ENCODE peak calls at places on chromosomes 2 and 18, in seven cellular contexts. F is astrocyte, E is fibroblast of lung, I is SK-N-SH, Z is DND-41, R is mammary epithelial cell, K is K562. T is an unnamed sample. For H3K4me1, the result is how much of the 10 kb centered on the place peaks cover.

GRCh38 chr2:9095226-9095625 is 91.7 kb upstream of the MBOAT2 start:
- DNase-seq in F (no peak), E (no peak), I (no peak), Z (no peak), R (no peak), K (no peak), T (no peak)

GRCh38 chr2:191571163-191571769 is 106.7 kb upstream of the NABP1 start:
- DNase-seq in F (peak), E (peak), I (no peak), Z (peak), R (peak), K (peak), T (peak)

GRCh38 chr2:219387284-219388126 is at the start of gene DNPEP:
- DNase-seq in F (peak), E (peak), I (peak), Z (peak), R (peak), K (peak), T (peak)

GRCh38 chr2:79982445-79982844 is 322.1 kb downstream of the LRRTM1 start:
- DNase-seq in F (no peak), E (no peak), I (no peak), Z (peak), R (no peak), K (peak), T (peak)

GRCh38 chr2:101729521-101730190 is 32.1 kb downstream of the MAP4K4 start:
- DNase-seq in F (no peak), E (no peak), I (no peak), Z (no peak), R (no peak), K (no peak), T (no peak)

GRCh38 chr18:56115072-56116038 is 523.0 kb downstream of the TXNL1 start:
- DNase-seq in F (peak), E (peak), I (no peak), Z (no peak), R (no peak), K (no peak), T (no peak)

GRCh38 chr2:42901076-42901645 is 108.8 kb upstream of the HAAO start:
- DNase-seq in F (peak), E (peak), I (no peak), Z (no peak), R (no peak), K (no peak), T (no peak)

GRCh38 chr2:215626812-215627281 is 191.0 kb upstream of the FN1 start:
- DNase-seq in F (peak), E (peak), I (no peak), Z (no peak), R (no peak), K (no peak), T (no peak)

GRCh38 chr2:167940361-167940744 is 307.0 kb downstream of the STK39 start:
- DNase-seq in F (no peak), E (no peak), I (no peak), Z (no peak), R (no peak), K (no peak), T (no peak)

GRCh38 chr2:207616185-207616584 is 9.0 kb downstream of the METTL21A start:
- DNase-seq in F (peak), E (peak), I (no peak), Z (no peak), R (peak), K (no peak), T (no peak)
- H3K9ac ChIP-seq in F (peak), E (no peak), I (peak), Z (no peak), R (no peak), K (no peak), T (no peak)

GRCh38 chr2:96555146-96555610 is 18.6 kb downstream of the ARID5A start:
- DNase-seq in F (no peak), E (no peak), I (no peak), Z (no peak), R (no peak), K (no peak), T (no peak)

GRCh38 chr2:96556441-96557330 is 20.1 kb downstream of the ARID5A start:
- DNase-seq in F (peak), E (peak), I (peak), Z (no peak), R (peak), K (no peak), T (no peak)

GRCh38 chr2:96552284-96553175 is 16.0 kb downstream of the ARID5A start:
- DNase-seq in F (no peak), E (no peak), I (peak), Z (no peak), R (no peak), K (no peak), T (no peak)

GRCh38 chr2:96553176-96553956 is 16.8 kb downstream of the ARID5A start:
- DNase-seq in F (no peak), E (no peak), I (peak), Z (no peak), R (no peak), K (no peak), T (no peak)

GRCh38 chr2:96554293-96555145 is 18.0 kb downstream of the ARID5A start:
- DNase-seq in F (no peak), E (peak), I (peak), Z (peak), R (peak), K (peak), T (peak)
- H3K4me1 ChIP-seq in F (under half), E (under half), I (under half), Z (under half), R (under half), K (under half), T (under half)

GRCh38 chr18:24560511-24560981 is 100.1 kb downstream of the HRH4 start:
- DNase-seq in F (peak), E (peak), I (no peak), Z (no peak), R (peak), K (no peak), T (no peak)
- H3K4me2 ChIP-seq in F (no peak), E (no peak), I (no peak), Z (no peak), R (peak), K (no peak), T (no peak)

DNA sequence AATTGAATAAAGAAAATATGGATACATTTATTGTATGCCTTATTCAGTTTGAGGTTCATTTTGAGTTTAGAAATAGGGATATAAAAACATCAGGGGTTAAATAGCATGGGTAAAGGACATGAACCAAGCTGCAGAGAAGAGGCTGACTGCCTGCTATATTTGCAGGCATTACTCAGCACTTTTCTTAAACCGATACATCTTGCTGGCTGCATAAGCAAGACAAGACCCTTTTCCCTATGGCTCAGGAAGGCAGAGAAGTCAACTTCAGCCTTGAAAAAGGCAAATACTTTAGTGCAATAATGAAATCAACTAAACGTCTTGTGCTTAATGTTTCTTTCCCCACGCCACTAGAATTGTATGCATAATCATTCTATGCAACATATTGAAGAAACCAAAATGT is 36.4 kb downstream of the SCN1A start:
- DNase-seq in F (peak), E (peak), I (no peak), Z (no peak), R (no peak), K (no peak), T (no peak)
- H3K9ac ChIP-seq in F (no peak), E (no peak), I (no peak), Z (no peak), R (no peak), K (no peak), T (no peak)

GRCh38 chr2:48341556-48342133 is 188.3 kb upstream of the STON1 start:
- DNase-seq in F (no peak), E (no peak), I (no peak), Z (no peak), R (no peak), K (no peak), T (no peak)
- H3K4me1 ChIP-seq in F (under half), E (under half), I (under half), Z (under half), R (under half), K (under half), T (under half)

DNA sequence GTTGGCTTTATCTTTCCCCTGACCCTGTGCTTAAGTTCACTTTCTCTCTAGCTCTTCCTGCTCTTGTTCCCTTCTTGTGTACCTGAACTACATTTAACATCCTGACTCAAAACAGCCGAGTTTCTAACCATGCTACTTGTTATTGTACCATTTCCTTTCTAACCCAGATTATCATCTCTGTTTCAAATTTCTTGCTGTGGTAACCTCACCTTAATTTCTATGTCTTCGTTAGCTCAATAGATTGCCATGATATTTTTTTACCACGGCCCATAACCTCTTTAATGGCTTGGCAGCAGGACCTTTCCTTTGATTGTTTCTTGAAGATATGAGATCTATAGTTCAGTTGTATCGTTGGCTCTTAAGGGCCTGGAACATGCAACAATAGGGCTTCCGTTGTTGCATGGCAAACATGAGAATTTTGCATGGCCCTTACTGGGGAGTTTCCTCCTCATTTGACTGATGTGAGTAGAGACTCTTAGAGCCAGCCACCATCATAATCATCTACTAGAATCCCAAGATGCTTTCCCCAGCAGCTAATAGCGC is 11.1 kb downstream of the CFAP36 start:
- DNase-seq in F (no peak), E (no peak), I (no peak), Z (no peak), R (no peak), K (no peak), T (no peak)
- H3K4me2 ChIP-seq in F (no peak), E (no peak), I (no peak), Z (no peak), R (no peak), K (no peak), T (no peak)

DNA sequence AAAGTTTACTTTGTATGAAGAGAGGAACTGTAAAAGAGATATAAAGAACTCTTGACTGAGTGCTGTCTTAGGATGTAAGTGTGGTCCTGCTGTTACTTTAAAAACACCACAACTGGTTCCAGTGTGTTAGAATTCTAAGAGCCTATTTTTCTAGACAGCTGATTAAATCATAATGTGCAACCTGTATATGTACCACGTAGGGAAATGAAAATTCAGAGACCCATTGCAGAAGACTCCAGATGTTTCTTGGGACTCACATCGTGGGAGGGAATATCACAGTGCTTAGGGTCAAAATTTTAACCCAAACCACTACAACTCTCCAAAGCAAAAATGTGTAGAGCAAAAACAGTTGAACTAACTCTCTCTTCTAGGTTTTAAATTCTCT is 173.1 kb upstream of the RBMS1 start:
- DNase-seq in F (no peak), E (no peak), I (no peak), Z (no peak), R (no peak), K (no peak), T (no peak)
- H3K9ac ChIP-seq in F (peak), E (peak), I (peak), Z (no peak), R (peak), K (no peak), T (peak)

DNA sequence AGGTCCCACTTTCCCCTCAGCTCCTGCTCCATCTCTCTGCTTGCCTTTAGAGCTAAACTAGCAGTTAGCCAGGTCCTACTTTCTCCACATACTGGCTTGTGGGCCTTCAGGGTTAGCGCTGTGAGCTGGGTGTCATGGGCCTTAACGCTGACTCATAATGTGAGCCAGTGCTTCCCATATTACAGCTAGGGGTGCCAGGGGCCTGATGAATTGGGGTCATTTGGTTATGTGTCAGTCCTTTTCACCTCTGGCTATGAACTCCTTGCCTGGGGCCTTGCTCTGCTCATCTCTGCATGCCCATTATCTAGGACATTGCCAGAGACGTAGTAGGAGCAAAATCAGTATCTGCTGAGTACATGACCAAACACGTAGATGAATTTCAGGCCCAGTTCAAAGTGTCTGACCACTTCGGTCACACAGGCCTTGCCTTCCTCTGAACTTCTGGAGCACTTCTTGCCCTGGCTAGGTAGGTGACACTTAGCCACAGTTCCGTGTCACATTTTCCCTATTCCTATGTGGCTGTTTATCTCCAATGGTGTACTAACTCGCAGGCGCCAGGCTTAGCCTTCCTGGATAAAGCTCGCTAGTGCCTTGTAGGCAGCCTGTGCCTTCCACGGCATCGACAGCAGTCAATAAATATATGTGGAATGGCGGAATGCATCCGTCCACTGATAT is 103.2 kb upstream of the SIX3 start:
- DNase-seq in F (no peak), E (no peak), I (no peak), Z (no peak), R (no peak), K (no peak), T (no peak)
- H3K4me1 ChIP-seq in F (under half), E (under half), I (under half), Z (under half), R (under half), K (under half), T (under half)

GRCh38 chr2:26394694-26395093 is 7.0 kb upstream of the DRC1 start:
- DNase-seq in F (peak), E (peak), I (no peak), Z (no peak), R (no peak), K (no peak), T (no peak)
- H3K4me2 ChIP-seq in F (no peak), E (no peak), I (no peak), Z (no peak), R (no peak), K (no peak), T (no peak)

T was measured in MM.1S.